ENCODE peak calls at places on chromosomes 4 and X, in ten cellular contexts. N is aorta; G is GM06990; R is HepG2; X is effector memory CD4-positive, alpha-beta T cell; V is A549; T is IMR-90; W is PC-3; H is pancreas; K is cardiac muscle cell. U is an unnamed sample.

GRCh38 chr4:8117278-8117682 is 41.3 kb downstream of the ABLIM2 start:
- DNase-seq in N (no peak), G (peak), R (peak), X (no peak), V (peak), T (peak), W (peak), H (peak), K (peak), U (peak)

GRCh38 chr4:82201303-82201702 is 172.5 kb downstream of the HNRNPD start:
- DNase-seq in N (no peak), G (no peak), R (no peak), X (no peak), V (no peak), T (no peak), W (peak), H (no peak), K (no peak), U (no peak)

GRCh38 chr4:51906167-51906647 is 63.3 kb downstream of the DCUN1D4 start:
- DNase-seq in N (no peak), G (peak), R (no peak), X (no peak), V (no peak), T (peak), W (peak), H (no peak), K (no peak), U (no peak)

GRCh38 chr4:76002176-76002575 is 5.1 kb downstream of the CXCL9 start:
- DNase-seq in N (no peak), G (no peak), R (no peak), X (no peak), V (peak), T (peak), W (peak), H (no peak), K (no peak), U (no peak)

GRCh38 chr4:76226418-76226817 is 12.8 kb upstream of the SCARB2 start:
- DNase-seq in N (no peak), G (no peak), R (no peak), X (no peak), V (no peak), T (no peak), W (no peak), H (no peak), K (no peak), U (no peak)

GRCh38 chr4:56374956-56375355 is 12.3 kb downstream of the AASDH start:
- DNase-seq in N (no peak), G (no peak), R (no peak), X (no peak), V (no peak), T (no peak), W (no peak), H (no peak), K (no peak), U (no peak)

GRCh38 chrX:109270580-109271484 is 211.1 kb downstream of the GUCY2F start:
- DNase-seq in N (no peak), G (peak), R (no peak), X (no peak), V (no peak), T (no peak), W (no peak), H (no peak), K (no peak), U (no peak)

GRCh38 chr4:121876976-121877773 is 6.9 kb upstream of the BBS7 start:
- DNase-seq in N (no peak), G (no peak), R (no peak), X (no peak), V (no peak), T (peak), W (no peak), H (no peak), K (no peak), U (no peak)

GRCh38 chrX:101206471-101206870 is 13.1 kb upstream of the DRP2 start:
- DNase-seq in N (no peak), G (no peak), R (peak), X (no peak), V (peak), T (peak), W (peak), H (no peak), K (peak), U (peak)

GRCh38 chr4:81491943-81492342 is 20.2 kb upstream of the RASGEF1B start:
- DNase-seq in N (no peak), G (no peak), R (no peak), X (no peak), V (no peak), T (no peak), W (peak), H (no peak), K (no peak), U (peak)

GRCh38 chr4:119243868-119244267 is 31.4 kb downstream of the USP53 start:
- DNase-seq in N (no peak), G (no peak), R (no peak), X (no peak), V (no peak), T (no peak), W (no peak), H (no peak), K (no peak), U (no peak)

GRCh38 chr4:156778606-156779005 is 193.0 kb downstream of the PDGFC start:
- DNase-seq in N (no peak), G (no peak), R (peak), X (no peak), V (peak), T (peak), W (peak), H (no peak), K (no peak), U (no peak)

GRCh38 chr4:20037745-20038144 is 214.0 kb upstream of the SLIT2 start:
- DNase-seq in N (no peak), G (no peak), R (no peak), X (no peak), V (no peak), T (no peak), W (no peak), H (no peak), K (no peak), U (no peak)
- H3K4me3 ChIP-seq in N (no peak), G (no peak), R (no peak), X (no peak), V (no peak), T (no peak), W (no peak), H (no peak), K (no peak), U (no peak)

DNA sequence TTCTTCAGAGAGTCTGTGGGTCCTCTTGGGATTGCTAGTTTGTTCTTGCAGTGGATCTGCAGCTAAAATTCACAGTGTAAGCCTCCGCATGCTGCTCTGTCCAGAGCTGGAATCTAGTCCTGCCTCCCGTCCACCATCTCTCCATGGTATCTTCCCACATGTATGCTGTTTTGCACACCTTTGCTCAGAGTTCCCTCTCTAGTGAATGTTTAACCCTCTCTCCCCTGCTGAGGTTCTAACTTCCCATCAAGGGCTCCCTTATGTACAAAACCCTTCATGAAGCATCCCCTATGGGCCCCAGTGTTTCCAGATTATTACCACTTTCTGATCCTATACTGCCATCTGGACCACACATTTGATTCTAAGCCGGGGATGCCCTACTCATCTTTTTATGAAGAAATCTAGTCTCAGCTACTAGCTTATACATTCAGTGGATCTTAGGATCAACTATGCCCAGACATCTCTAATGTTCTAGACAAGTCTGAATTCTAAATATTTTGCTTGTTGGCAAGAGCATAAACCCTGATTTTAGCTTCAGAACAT is 157.3 kb downstream of the CPEB2 start:
- DNase-seq in N (no peak), G (no peak), R (peak), X (no peak), V (no peak), T (no peak), W (no peak), H (no peak), K (no peak), U (no peak)
- H3K4me3 ChIP-seq in N (no peak), G (no peak), R (no peak), X (no peak), V (no peak), T (no peak), W (no peak), H (no peak), K (no peak), U (no peak)

GRCh38 chrX:8036914-8037313 is 109.7 kb upstream of the PNPLA4 start:
- DNase-seq in N (no peak), G (no peak), R (no peak), X (no peak), V (no peak), T (no peak), W (no peak), H (no peak), K (peak), U (no peak)
- H3K4me3 ChIP-seq in N (no peak), G (no peak), R (no peak), X (no peak), V (no peak), T (no peak), W (no peak), H (no peak), K (no peak), U (no peak)

DNA sequence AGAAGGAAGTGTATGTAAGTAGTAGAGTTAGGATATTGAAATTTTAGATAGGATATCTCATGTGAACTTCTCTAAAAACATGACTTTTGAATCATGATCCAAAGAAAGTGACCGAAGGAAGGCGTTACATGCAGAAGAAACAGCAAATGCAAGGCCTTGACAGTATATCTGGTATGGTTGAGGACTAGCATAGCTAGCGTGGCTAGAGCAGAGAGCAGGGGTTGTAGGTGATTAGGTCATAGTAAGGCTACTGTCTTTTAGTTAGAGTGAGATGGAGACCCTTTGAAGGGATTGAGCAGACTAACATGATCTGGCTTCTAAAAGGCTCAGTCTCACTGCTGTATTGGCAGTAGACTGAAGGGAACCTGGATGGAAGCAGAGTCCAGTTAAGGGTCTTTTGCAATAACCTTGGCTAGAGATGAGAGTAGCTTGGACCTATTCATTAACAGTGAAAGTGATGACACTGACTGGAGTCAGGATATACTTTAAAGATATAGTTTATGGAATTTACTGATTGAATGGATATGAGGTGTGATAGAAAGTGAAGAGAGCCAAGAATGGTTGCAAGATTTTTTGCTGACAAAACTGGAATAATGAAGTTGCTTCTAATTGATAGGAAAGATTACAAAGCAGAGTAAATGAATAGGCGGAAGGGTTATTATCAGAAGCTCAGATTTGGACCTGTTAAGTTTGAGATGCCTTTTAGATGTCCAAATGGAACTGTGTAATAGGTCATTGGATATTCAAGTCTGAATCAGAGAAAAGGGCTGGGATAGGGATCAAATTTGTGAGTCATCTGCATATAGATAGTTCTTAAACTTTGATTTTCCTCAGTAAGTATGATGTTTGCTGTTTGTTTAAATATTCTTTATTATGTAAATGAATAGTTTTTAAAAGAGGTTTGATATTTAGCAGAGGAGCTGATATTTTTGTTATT is 59.8 kb downstream of the MRPL1 start:
- DNase-seq in N (no peak), G (no peak), R (peak), X (no peak), V (no peak), T (peak), W (peak), H (no peak), K (no peak), U (no peak)
- H3K4me3 ChIP-seq in N (no peak), G (no peak), R (no peak), X (no peak), V (no peak), T (no peak), W (peak), H (no peak), K (no peak), U (no peak)

DNA sequence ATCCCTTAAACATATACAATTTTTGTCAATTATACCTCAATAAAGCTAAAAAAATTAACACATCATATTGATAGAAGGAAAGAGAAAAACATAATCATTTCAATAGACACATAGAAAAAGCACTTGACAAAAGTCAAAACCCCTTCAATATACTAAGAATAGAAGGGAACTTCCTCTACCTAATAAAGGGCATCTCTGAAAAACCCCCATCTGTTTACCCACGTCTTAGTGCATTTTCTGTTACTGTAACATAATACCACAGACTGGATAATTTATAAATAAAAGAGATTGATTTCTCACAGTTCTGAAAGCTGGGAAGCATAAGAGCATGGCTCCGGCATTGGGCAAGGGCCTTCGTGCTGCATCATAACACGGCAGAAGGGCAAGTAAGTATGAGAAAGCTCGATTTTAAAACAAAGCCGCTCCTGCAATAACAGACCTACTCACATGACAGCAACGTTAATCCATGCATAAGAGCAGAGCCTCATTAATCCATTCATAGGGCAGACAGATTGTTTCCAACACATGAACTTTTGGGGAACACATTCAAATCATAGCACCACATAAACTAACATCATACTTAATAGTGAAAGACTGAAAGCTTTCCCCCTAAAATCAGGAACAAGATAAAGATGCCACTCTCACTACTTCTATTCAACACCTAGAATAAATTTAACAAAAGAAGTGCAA is 15.7 kb downstream of the STEEP1 start:
- DNase-seq in N (no peak), G (no peak), R (no peak), X (no peak), V (no peak), T (no peak), W (no peak), H (no peak), K (no peak), U (no peak)
- H3K4me3 ChIP-seq in N (no peak), G (peak), R (no peak), X (no peak), V (no peak), T (no peak), W (no peak), H (no peak), K (no peak), U (no peak)

GRCh38 chr4:9870165-9870564 is 88.7 kb downstream of the DRD5 start:
- DNase-seq in N (no peak), G (peak), R (no peak), X (no peak), V (no peak), T (no peak), W (no peak), H (no peak), K (no peak), U (no peak)

GRCh38 chr4:9866931-9867330 is 85.5 kb downstream of the DRD5 start:
- DNase-seq in N (no peak), G (no peak), R (no peak), X (no peak), V (no peak), T (no peak), W (no peak), H (no peak), K (no peak), U (no peak)

DNA sequence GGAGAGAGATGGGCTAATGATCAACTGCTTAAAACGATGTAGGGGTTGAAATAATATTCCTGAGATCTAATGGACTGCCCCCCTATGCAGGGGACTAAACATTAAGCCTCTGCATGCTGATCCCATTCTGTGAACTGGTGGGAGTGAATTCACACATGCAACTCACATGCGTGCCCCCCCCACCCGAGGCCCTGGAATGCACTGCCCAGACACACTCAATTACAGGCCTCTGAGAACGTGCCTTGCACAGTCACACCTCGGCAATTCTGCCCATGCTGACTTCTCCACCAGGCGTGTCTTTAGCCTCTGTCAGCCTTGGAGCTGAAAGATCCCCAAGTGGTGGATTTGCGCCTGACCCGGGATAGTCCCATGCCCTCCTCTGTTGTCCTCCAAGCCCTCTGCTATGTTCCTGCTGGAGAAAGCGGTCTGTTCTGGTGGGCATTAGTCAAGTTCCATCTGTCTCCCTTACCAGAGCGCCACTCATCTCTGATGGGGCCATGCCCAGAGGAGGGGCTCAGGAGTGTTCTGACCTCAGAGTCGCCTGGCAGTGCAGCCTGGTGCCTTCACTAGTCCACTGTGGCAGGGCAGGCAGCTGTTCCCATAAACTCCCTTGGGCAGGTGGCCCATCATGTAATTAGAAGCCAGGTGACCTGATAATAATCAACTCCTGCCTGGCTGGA is 86.5 kb downstream of the DRD5 start:
- DNase-seq in N (no peak), G (no peak), R (no peak), X (no peak), V (no peak), T (no peak), W (no peak), H (no peak), K (no peak), U (no peak)
- H3K4me3 ChIP-seq in N (no peak), G (no peak), R (no peak), X (no peak), V (no peak), T (no peak), W (no peak), H (no peak), K (no peak), U (no peak)

GRCh38 chrX:56231706-56232105 is 450 bp upstream of the KLF8 start:
- DNase-seq in N (no peak), G (no peak), R (no peak), X (no peak), V (no peak), T (no peak), W (no peak), H (no peak), K (peak), U (no peak)
- H3K4me3 ChIP-seq in N (peak), G (no peak), R (no peak), X (peak), V (no peak), T (no peak), W (no peak), H (no peak), K (peak), U (no peak)

GRCh38 chrX:45760187-45760742 is 559.6 kb upstream of the DIPK2B start:
- DNase-seq in N (no peak), G (no peak), R (no peak), X (no peak), V (no peak), T (no peak), W (no peak), H (no peak), K (no peak), U (no peak)
- H3K4me3 ChIP-seq in N (no peak), G (no peak), R (no peak), X (peak), V (no peak), T (no peak), W (peak), H (no peak), K (no peak), U (no peak)

GRCh38 chr4:5036239-5036638 is 15.0 kb upstream of the STK32B start:
- DNase-seq in N (no peak), G (no peak), R (no peak), X (no peak), V (no peak), T (peak), W (peak), H (no peak), K (no peak), U (no peak)
- H3K4me3 ChIP-seq in N (no peak), G (no peak), R (no peak), X (no peak), V (no peak), T (no peak), W (no peak), H (no peak), K (no peak), U (no peak)